ENCODE peak calls at places on chromosomes 4 and X, in eight cellular contexts. T is aorta; V is PC-3; C is left lung; P is foreskin keratinocyte; G is CD8-positive, alpha-beta T cell; S is lower lobe of right lung; O is psoas muscle. E is an unnamed sample.

GRCh38 chr4:83082777-83083176 is 31.8 kb downstream of the PLAC8 start:
- ATAC-seq in O (no peak), C (no peak), P (no peak), G (no peak), T (no peak), S (peak), V (peak), E (no peak)

GRCh38 chr4:81738891-81739290 is 267.2 kb upstream of the RASGEF1B start:
- ATAC-seq in T (no peak), O (no peak), G (no peak), S (no peak), V (no peak), C (no peak), P (no peak), E (no peak)

GRCh38 chrX:140500427-140500826 is 4.4 kb downstream of the SOX3 start:
- ATAC-seq in G (no peak), S (no peak), T (no peak), O (no peak), V (no peak), C (no peak), P (no peak), E (no peak)

GRCh38 chr4:109332926-109333464 is 30.5 kb upstream of the COL25A1 start:
- ATAC-seq in V (no peak), C (no peak), G (no peak), O (peak), P (peak), T (no peak), S (peak), E (peak)

GRCh38 chrX:71563921-71564320 is 14.3 kb upstream of the GCNA start:
- ATAC-seq in S (no peak), V (no peak), G (peak), P (no peak), O (no peak), C (no peak), T (no peak), E (no peak)

GRCh38 chr4:7179158-7179557 is 13.2 kb upstream of the SORCS2 start:
- ATAC-seq in S (no peak), O (no peak), T (no peak), P (no peak), G (no peak), V (no peak), C (no peak), E (no peak)

GRCh38 chr4:52588771-52589591 is 70.1 kb downstream of the USP46 start:
- ATAC-seq in V (no peak), G (peak), S (peak), T (peak), O (no peak), C (peak), P (peak), E (no peak)

GRCh38 chr4:32790803-32791202 is 2070.6 kb downstream of the PCDH7 start:
- ATAC-seq in S (no peak), V (no peak), P (no peak), G (no peak), T (no peak), C (no peak), O (no peak), E (no peak)

GRCh38 chr4:148444296-148445070 is 2.3 kb upstream of the NR3C2 start:
- ATAC-seq in P (no peak), G (peak), S (peak), C (no peak), O (peak), T (no peak), V (peak), E (no peak)

GRCh38 chr4:179605196-179605595 is 2163.0 kb upstream of the AGA start:
- ATAC-seq in G (no peak), V (no peak), P (no peak), T (no peak), O (no peak), S (no peak), C (no peak), E (no peak)

GRCh38 chr4:89137231-89137630 is 25.9 kb downstream of the TIGD2 start:
- ATAC-seq in V (no peak), T (no peak), S (no peak), C (no peak), O (no peak), G (no peak), P (no peak), E (no peak)

GRCh38 chr4:141314627-141315026 is 93.9 kb downstream of the ZNF330 start:
- ATAC-seq in V (no peak), O (no peak), S (no peak), P (no peak), T (no peak), G (no peak), C (no peak), E (no peak)

GRCh38 chrX:20471483-20471882 is 204.8 kb upstream of the RPS6KA3 start:
- ATAC-seq in S (no peak), O (peak), C (no peak), T (no peak), V (no peak), G (no peak), P (no peak), E (no peak)

GRCh38 chrX:11530621-11531020 is 135.1 kb downstream of the ARHGAP6 start:
- ATAC-seq in C (no peak), G (no peak), P (no peak), S (no peak), O (no peak), T (no peak), V (no peak), E (no peak)

GRCh38 chr4:175641053-175641452 is 171.0 kb downstream of the GPM6A start:
- ATAC-seq in V (peak), G (no peak), O (no peak), T (no peak), C (no peak), S (no peak), P (no peak), E (no peak)

GRCh38 chr4:81781824-81782223 is 310.1 kb upstream of the RASGEF1B start:
- ATAC-seq in S (no peak), P (no peak), G (no peak), C (no peak), T (no peak), V (no peak), O (no peak), E (no peak)

GRCh38 chr4:70671091-70671490 is 4.8 kb upstream of the JCHAIN start:
- ATAC-seq in V (no peak), G (no peak), C (no peak), P (no peak), S (no peak), T (no peak), O (no peak), E (no peak)

GRCh38 chr4:55635760-55636621 is at the start of gene NMU:
- ATAC-seq in G (no peak), T (peak), V (peak), C (peak), P (peak), S (peak), O (peak), E (peak)

GRCh38 chrX:53440631-53441517 is 6.7 kb upstream of the HSD17B10 start:
- ATAC-seq in G (peak), S (peak), C (peak), O (peak), P (peak), T (peak), V (peak), E (peak)

GRCh38 chr4:123802082-123802658 is 405.6 kb downstream of the SPRY1 start:
- ATAC-seq in T (peak), O (no peak), V (no peak), G (no peak), C (no peak), S (no peak), P (no peak), E (no peak)

GRCh38 chr4:5133933-5134594 is 82.8 kb downstream of the STK32B start:
- ATAC-seq in O (no peak), T (no peak), S (no peak), V (no peak), C (no peak), P (no peak), G (no peak), E (no peak)

GRCh38 chr4:108165601-108166000 is 3.1 kb downstream of the LEF1 start:
- ATAC-seq in C (no peak), V (no peak), T (no peak), P (no peak), G (no peak), O (no peak), S (no peak), E (no peak)

GRCh38 chr4:86948276-86948675 is 13.5 kb downstream of the AFF1 start:
- ATAC-seq in V (no peak), O (no peak), S (no peak), C (no peak), G (no peak), T (no peak), P (no peak), E (no peak)

GRCh38 chr4:109334129-109334528 is 31.7 kb upstream of the COL25A1 start:
- ATAC-seq in O (no peak), P (no peak), C (no peak), S (no peak), G (no peak), T (peak), V (no peak), E (no peak)

GRCh38 chr4:158670975-158671664 is 567 bp downstream of the C4orf46 start:
- ATAC-seq in G (peak), P (peak), O (peak), S (peak), V (peak), C (peak), T (peak), E (no peak)

GRCh38 chrX:110396777-110397176 is 38.1 kb downstream of the RTL9 start:
- ATAC-seq in C (no peak), T (no peak), S (no peak), G (no peak), V (no peak), P (no peak), O (peak), E (peak)

GRCh38 chrX:123739474-123739873 is 6.6 kb upstream of the THOC2 start:
- ATAC-seq in V (no peak), S (no peak), G (no peak), T (no peak), O (no peak), P (no peak), C (no peak), E (no peak)

GRCh38 chr4:74228691-74229640 is 71.0 kb downstream of the MTHFD2L start:
- ATAC-seq in O (peak), T (no peak), G (peak), S (peak), C (peak), V (peak), P (peak), E (no peak)

GRCh38 chrX:1582686-1583437 is 8.5 kb upstream of the AKAP17A start:
- ATAC-seq in S (no peak), C (peak), V (peak), T (no peak), G (peak), P (peak), O (no peak), E (no peak)

GRCh38 chr4:143382539-143382938 is 45.9 kb downstream of the GAB1 start:
- ATAC-seq in S (no peak), V (no peak), O (no peak), C (peak), G (no peak), T (no peak), P (no peak), E (no peak)

GRCh38 chr4:113080050-113080449 is 30.6 kb downstream of the ANK2 start:
- ATAC-seq in S (no peak), T (no peak), C (no peak), G (no peak), V (no peak), O (no peak), P (no peak), E (no peak)

GRCh38 chrX:11665144-11666040 is at the start of gene ARHGAP6:
- ATAC-seq in G (no peak), P (peak), C (peak), S (peak), T (peak), V (peak), O (peak), E (peak)

GRCh38 chrX:45664727-45665290 is 464.1 kb upstream of the DIPK2B start:
- ATAC-seq in T (no peak), C (no peak), P (no peak), O (no peak), G (no peak), V (no peak), S (no peak), E (no peak)

GRCh38 chrX:45667666-45668065 is 467.0 kb upstream of the DIPK2B start:
- ATAC-seq in O (no peak), C (no peak), V (no peak), G (no peak), P (no peak), T (no peak), S (no peak), E (no peak)

GRCh38 chrX:45668686-45669443 is 468.2 kb upstream of the DIPK2B start:
- ATAC-seq in V (peak), G (no peak), O (no peak), S (no peak), P (peak), T (no peak), C (no peak), E (no peak)

GRCh38 chrX:45669715-45670360 is 469.2 kb upstream of the DIPK2B start:
- ATAC-seq in O (no peak), G (no peak), V (no peak), S (no peak), P (no peak), C (no peak), T (no peak), E (no peak)
- H3K27ac ChIP-seq in O (no peak), G (no peak), V (peak), S (no peak), P (no peak), C (no peak), T (no peak), E (no peak)

GRCh38 chrX:23896983-23897382 is 10.8 kb downstream of the APOO start:
- ATAC-seq in O (no peak), S (no peak), T (no peak), V (no peak), C (no peak), G (no peak), P (no peak), E (no peak)

GRCh38 chrX:23900220-23900797 is 7.4 kb downstream of the APOO start:
- ATAC-seq in O (peak), P (peak), V (no peak), S (no peak), C (peak), T (no peak), G (no peak), E (peak)

GRCh38 chrX:23901065-23901464 is 6.7 kb downstream of the APOO start:
- ATAC-seq in V (peak), G (no peak), C (peak), T (peak), S (peak), O (peak), P (peak), E (no peak)

GRCh38 chrX:23901805-23902204 is 5.9 kb downstream of the APOO start:
- ATAC-seq in O (peak), V (peak), G (peak), T (peak), S (peak), P (peak), C (peak), E (peak)

GRCh38 chrX:23898412-23898959 is 9.3 kb downstream of the APOO start:
- ATAC-seq in S (no peak), T (no peak), P (peak), O (no peak), G (no peak), V (peak), C (no peak), E (no peak)
- H3K27ac ChIP-seq in S (no peak), T (no peak), P (peak), O (peak), G (no peak), V (peak), C (no peak), E (no peak)

GRCh38 chrX:73668779-73669178 is 105.8 kb downstream of the CHIC1 start:
- ATAC-seq in P (no peak), C (peak), G (no peak), T (no peak), S (no peak), V (no peak), O (no peak), E (no peak)
- H3K27ac ChIP-seq in P (no peak), C (no peak), G (no peak), T (no peak), S (no peak), V (no peak), O (no peak), E (no peak)

DNA sequence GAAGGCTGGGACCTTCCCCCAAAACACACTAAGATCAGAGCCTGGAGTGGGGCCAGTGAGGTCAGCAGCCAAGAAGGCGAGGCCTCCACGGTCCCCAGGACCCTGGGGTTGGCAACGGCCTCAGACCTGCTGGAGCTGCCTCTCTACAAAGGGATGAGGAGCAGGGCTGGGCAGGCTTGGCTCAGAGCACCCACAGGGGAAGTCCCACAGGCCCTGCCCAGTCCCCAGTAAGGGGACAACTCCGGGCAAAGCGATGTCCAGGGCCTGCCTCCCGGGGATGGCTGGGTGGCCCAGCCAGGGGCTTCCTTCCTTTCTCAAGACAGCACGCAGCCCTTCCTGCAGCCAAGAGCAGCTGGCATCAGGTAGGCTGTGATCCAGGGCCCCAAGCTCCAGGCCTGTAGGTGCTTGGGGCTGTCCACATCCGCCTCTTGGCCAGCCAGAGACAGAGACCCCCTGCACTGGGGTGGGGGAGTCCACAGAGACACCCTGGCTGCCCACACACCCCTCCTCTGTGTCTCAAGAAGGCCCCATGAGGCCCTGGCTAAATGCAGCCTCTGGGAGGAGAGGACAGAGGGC is 5.7 kb downstream of the MXD4 start:
- ATAC-seq in C (peak), T (peak), G (no peak), O (peak), S (peak), V (no peak), P (no peak), E (peak)
- H3K27ac ChIP-seq in C (peak), T (peak), G (no peak), O (peak), S (peak), V (no peak), P (no peak), E (peak)

GRCh38 chrX:22122510-22122909 is 90.4 kb downstream of the PHEX start:
- ATAC-seq in P (peak), G (no peak), O (no peak), C (no peak), S (no peak), T (peak), V (peak), E (peak)

GRCh38 chrX:22110729-22111494 is 78.8 kb downstream of the PHEX start:
- ATAC-seq in V (no peak), G (no peak), S (no peak), T (no peak), O (no peak), C (no peak), P (peak), E (no peak)

GRCh38 chrX:22118161-22118830 is 86.2 kb downstream of the PHEX start:
- ATAC-seq in P (peak), S (no peak), V (peak), G (no peak), T (no peak), C (no peak), O (no peak), E (no peak)

GRCh38 chrX:22121161-22121560 is 89.0 kb downstream of the PHEX start:
- ATAC-seq in V (no peak), T (no peak), P (no peak), S (no peak), O (no peak), G (no peak), C (no peak), E (no peak)

DNA sequence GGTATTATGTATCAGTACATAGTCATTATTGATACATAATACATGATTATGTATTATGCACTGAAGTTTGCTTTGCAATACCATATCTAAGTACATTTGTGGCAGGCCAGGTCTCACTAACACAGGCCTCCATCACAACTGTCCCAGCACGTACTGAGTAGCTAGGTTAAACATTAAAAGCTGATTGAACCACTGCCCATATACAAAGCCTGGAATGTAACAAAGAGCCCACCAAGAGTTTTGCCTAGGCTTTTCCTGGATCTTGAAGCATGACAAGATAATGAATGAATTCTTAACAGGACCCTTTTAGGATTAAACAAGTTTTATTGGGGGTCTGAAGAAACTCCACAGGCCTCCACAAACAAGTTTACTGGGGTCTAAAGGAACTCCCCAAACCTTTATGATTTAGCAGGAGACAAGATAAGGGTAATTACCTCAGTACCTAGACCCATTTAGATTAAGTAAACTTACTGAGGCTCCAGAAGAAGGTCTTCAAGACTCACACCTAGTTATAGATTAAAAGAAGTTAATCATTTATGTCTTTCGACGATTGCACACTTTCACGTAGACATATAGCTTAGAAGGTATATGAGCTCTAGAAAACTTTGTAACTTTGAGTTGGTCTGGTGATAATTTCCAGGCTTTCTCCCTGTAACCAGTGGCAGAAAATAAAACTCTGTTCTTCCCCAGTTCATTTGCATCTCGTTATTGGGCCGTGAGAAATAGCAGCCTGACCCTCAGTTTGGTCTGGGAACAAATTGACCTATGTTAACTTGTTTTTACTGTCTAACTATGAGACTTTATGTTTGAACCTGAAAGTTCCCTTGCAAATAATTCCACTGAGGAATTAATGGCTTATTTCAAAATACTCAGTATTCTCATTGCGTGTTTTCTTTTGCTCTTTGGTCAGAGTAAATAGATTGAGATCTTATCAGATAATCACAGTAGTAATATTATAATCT is 84.7 kb downstream of the PHEX start:
- ATAC-seq in V (no peak), S (no peak), C (no peak), G (no peak), T (no peak), P (no peak), O (no peak), E (no peak)
- H3K27ac ChIP-seq in V (no peak), S (no peak), C (no peak), G (no peak), T (no peak), P (no peak), O (no peak), E (no peak)

DNA sequence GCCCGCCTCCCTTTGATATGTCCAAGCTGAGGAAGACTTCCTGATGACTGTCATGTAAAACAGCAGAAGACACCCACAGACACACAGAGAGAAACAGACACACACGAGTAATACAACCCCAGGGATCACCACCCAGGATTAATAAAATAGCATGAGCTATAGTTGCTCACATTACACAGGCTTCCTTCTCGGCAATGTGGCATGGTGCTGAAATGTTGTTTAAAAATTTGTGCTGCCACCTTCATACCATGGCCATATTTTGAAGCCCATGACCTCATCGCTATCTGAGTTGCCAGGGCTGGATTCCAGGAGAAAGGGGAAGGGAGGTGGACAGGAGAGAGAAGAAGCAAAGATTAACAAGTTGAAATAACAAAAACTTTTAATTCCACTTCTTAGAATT is 111.7 kb downstream of the SYNPO2 start:
- ATAC-seq in G (no peak), T (peak), V (no peak), P (peak), S (no peak), O (peak), C (no peak), E (peak)
- H3K27ac ChIP-seq in G (no peak), T (peak), V (no peak), P (no peak), S (no peak), O (peak), C (no peak), E (peak)

GRCh38 chrX:137212078-137212632 is 178.4 kb upstream of the GPR101 start:
- ATAC-seq in S (no peak), T (no peak), G (no peak), P (no peak), V (peak), O (no peak), C (no peak), E (no peak)
- H3K27ac ChIP-seq in S (no peak), T (no peak), G (no peak), P (no peak), V (peak), O (no peak), C (no peak), E (no peak)

E was measured in gastroesophageal sphincter.